ENCODE peak calls at places on chromosomes 2 and 18, in six cellular contexts. K is upper lobe of left lung, Q is GM12865, U is GM23338, H is ovary, V is IMR-90. F is an unnamed sample.

GRCh38 chr2:33314541-33314940 is 161.9 kb upstream of the RASGRP3 start:
- DNase-seq in K (no peak), Q (no peak), U (no peak), H (no peak), V (no peak), F (no peak)

GRCh38 chr2:212073360-212073759 is 465.2 kb downstream of the ERBB4 start:
- DNase-seq in K (no peak), Q (no peak), U (no peak), H (no peak), V (no peak), F (no peak)

GRCh38 chr2:191264647-191265079 is 19.5 kb downstream of the MYO1B start:
- DNase-seq in K (no peak), Q (no peak), U (no peak), H (no peak), V (peak; percentile 89), F (peak; percentile 48)

GRCh38 chr18:35376393-35376741 is 770 bp downstream of the ZNF396 start:
- DNase-seq in K (peak; percentile 58), Q (peak; percentile 32), U (peak; percentile 64), H (no peak), V (no peak), F (peak; percentile 31)

GRCh38 chr18:79525556-79526467 is 130.1 kb downstream of the NFATC1 start:
- DNase-seq in K (peak; percentile 27), Q (no peak), U (no peak), H (peak; percentile 81), V (no peak), F (peak; percentile 77)

GRCh38 chr2:231191896-231192872 is 6.2 kb upstream of the ARMC9 start:
- DNase-seq in K (peak; percentile 44), Q (peak; percentile 45), U (peak; percentile 93), H (peak; percentile 82), V (peak; percentile 83), F (peak; percentile 78)

GRCh38 chr2:42935692-42936631 is 143.6 kb upstream of the HAAO start:
- DNase-seq in K (no peak), Q (peak; percentile 23), U (no peak), H (peak; percentile 21), V (no peak), F (no peak)

GRCh38 chr2:207162319-207162718 is 3.4 kb downstream of the KLF7 start:
- DNase-seq in K (no peak), Q (no peak), U (no peak), H (no peak), V (no peak), F (no peak)

GRCh38 chr2:54671010-54671409 is 52.5 kb upstream of the EML6 start:
- DNase-seq in K (no peak), Q (no peak), U (no peak), H (no peak), V (no peak), F (no peak)

GRCh38 chr2:112959109-112959591 is 18.7 kb upstream of the IL36G start:
- DNase-seq in K (no peak), Q (no peak), U (peak; percentile 74), H (no peak), V (no peak), F (no peak)

GRCh38 chr2:97740590-97741182 is 27.3 kb downstream of the ZAP70 start:
- DNase-seq in K (peak; percentile 56), Q (peak; percentile 61), U (peak; percentile 88), H (no peak), V (peak; percentile 14), F (no peak)

GRCh38 chr2:237922641-237923361 is 44.0 kb upstream of the UBE2F start:
- DNase-seq in K (no peak), Q (no peak), U (no peak), H (no peak), V (no peak), F (no peak)

GRCh38 chr2:227106845-227107759 is 56.9 kb downstream of the COL4A4 start:
- DNase-seq in K (no peak), Q (peak; percentile 52), U (peak; percentile 90), H (peak; percentile 27), V (peak; percentile 71), F (no peak)

GRCh38 chr2:184452907-184453306 is 145.4 kb upstream of the ZNF804A start:
- DNase-seq in K (no peak), Q (peak; percentile 37), U (no peak), H (no peak), V (no peak), F (no peak)

GRCh38 chr2:135528006-135528405 is 3.0 kb downstream of the ZRANB3 start:
- DNase-seq in K (no peak), Q (no peak), U (no peak), H (no peak), V (no peak), F (no peak)

GRCh38 chr2:237457388-237457941 is 29.6 kb upstream of the MLPH start:
- DNase-seq in K (no peak), Q (no peak), U (no peak), H (no peak), V (no peak), F (no peak)

GRCh38 chr2:26633351-26633945 is 7.7 kb downstream of the CIB4 start:
- DNase-seq in K (no peak), Q (no peak), U (no peak), H (no peak), V (no peak), F (peak; percentile 29)

GRCh38 chr2:11829324-11829946 is 83.0 kb downstream of the LPIN1 start:
- DNase-seq in K (peak; percentile 70), Q (peak; percentile 83), U (peak; percentile 87), H (peak; percentile 73), V (peak; percentile 34), F (peak; percentile 72)

GRCh38 chr2:54099370-54099769 is 16.0 kb upstream of the ACYP2 start:
- DNase-seq in K (no peak), Q (no peak), U (no peak), H (no peak), V (no peak), F (no peak)

GRCh38 chr18:26405190-26405781 is 143.1 kb downstream of the KCTD1 start:
- DNase-seq in K (peak; percentile 26), Q (peak; percentile 74), U (peak; percentile 36), H (no peak), V (peak; percentile 53), F (peak; percentile 15)

GRCh38 chr2:233449921-233450853 is 95.9 kb downstream of the DGKD start:
- DNase-seq in K (no peak), Q (no peak), U (no peak), H (no peak), V (no peak), F (no peak)

GRCh38 chr2:72146357-72147302 is 1.0 kb downstream of the CYP26B1 start:
- DNase-seq in K (no peak), Q (no peak), U (peak; percentile 68), H (peak; percentile 18), V (no peak), F (peak; percentile 56)

GRCh38 chr2:212956665-212957064 is 194.7 kb downstream of the IKZF2 start:
- DNase-seq in K (no peak), Q (no peak), U (no peak), H (no peak), V (no peak), F (no peak)

GRCh38 chr18:75065251-75066000 is 143.5 kb downstream of the PTGR3 start:
- DNase-seq in K (no peak), Q (no peak), U (no peak), H (no peak), V (no peak), F (no peak)

GRCh38 chr18:9475643-9476580 is 599 bp downstream of the RALBP1 start:
- DNase-seq in K (peak; percentile 61), Q (peak; percentile 86), U (peak; percentile 20), H (no peak), V (peak; percentile 39), F (no peak)

GRCh38 chr2:217932661-217933325 is 70.0 kb downstream of the TNS1 start:
- DNase-seq in K (no peak), Q (no peak), U (peak; percentile 39), H (no peak), V (no peak), F (peak; percentile 70)
- H3K4me3 ChIP-seq in K (no peak overlapping the region), Q (no peak overlapping the region), U (no peak overlapping the region), H (no peak overlapping the region), V (no peak overlapping the region), F (peak overlapping the region; percentile 25)

GRCh38 chr18:57906852-57907251 is 103.7 kb upstream of the ATP8B1 start:
- DNase-seq in K (no peak), Q (no peak), U (peak; percentile 38), H (no peak), V (no peak), F (no peak)
- TF ChIP-seq CTCF in K (no peak), Q (no peak), U (peak; percentile 42), H (no peak), V (no peak), F (no peak)

DNA sequence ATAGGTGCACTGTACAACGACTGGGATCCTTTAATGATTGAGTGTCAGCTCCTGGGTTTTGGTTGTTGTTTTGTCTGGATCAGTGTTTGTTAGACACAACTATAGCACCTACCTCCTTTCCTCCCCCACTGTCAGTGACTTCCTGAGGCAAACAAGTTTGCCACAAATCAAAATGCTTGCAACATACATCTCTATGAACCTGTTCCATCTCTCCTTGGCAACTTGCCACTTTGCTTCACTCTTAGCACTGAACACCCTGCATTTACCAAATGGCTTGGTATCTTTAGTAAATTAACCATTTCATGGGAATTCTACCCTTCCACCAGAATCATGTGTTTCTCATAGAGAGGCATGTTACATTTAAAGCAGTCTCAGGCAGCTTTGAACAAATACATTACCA is 301.1 kb upstream of the TANK start:
- DNase-seq in K (no peak), Q (no peak), U (no peak), H (no peak), V (no peak), F (no peak)
- H3K4me3 ChIP-seq in K (no peak overlapping the region), Q (no peak overlapping the region), U (no peak overlapping the region), H (no peak overlapping the region), V (no peak overlapping the region), F (no peak overlapping the region)

DNA sequence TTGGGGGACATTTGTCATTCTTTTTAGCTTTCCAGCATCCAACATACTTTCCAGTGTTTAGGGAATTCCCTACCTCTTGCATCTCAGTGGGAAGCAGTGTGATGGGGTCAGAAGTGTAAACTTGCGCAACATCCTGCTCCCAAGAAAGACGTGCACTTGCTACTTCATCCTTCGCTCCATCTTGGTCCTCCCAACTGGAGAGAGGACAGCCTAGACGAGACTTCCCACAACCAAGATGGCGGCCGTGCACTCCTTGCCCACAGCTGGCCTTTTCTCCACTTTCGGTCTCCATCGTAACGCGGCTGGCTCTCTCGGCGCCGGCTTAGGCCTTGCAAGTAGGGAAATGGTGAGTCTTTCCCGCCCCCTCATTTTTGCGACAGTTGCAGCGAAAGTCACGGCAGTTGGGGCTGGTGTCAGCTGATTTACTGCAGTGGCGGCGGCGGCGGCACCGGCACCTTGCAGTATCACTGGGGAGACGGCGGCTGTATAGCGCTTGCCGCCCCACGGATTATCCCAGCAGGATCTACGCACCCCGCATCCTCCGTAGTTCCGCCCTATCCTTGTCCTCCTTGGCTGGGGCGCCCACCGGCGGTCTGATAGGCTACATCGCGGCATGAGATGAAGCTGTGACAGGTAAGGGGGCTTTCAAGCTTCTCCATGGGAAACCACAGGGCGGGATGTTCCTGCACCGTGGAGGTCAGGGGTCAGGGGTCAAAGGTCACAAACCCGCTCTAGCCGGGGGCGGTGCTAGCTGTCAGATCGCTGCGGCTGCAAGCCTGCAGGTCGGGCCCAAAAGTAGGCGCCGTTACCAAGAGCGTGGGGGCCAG is at the start of gene WDR7:
- DNase-seq in K (peak; percentile 98), Q (peak; percentile 98), U (peak; percentile 99), H (peak; percentile 94), V (peak; percentile 98), F (peak; percentile 98)
- TF ChIP-seq CTCF in K (no peak), Q (no peak), U (no peak), H (no peak), V (no peak), F (no peak)

GRCh38 chr2:69830045-69830905 is 815 bp downstream of the GMCL1 start:
- DNase-seq in K (peak; percentile 63), Q (peak; percentile 55), U (peak; percentile 66), H (no peak), V (no peak), F (peak; percentile 20)
- H3K4me3 ChIP-seq in K (peak overlapping the region; percentile 98), Q (peak overlapping the region; percentile 85), U (peak overlapping the region; percentile 66), H (peak overlapping the region; percentile 84), V (peak overlapping the region; percentile 58), F (peak overlapping the region; percentile 79)

GRCh38 chr18:76686737-76687231 is 135.6 kb upstream of the ZNF236 start:
- DNase-seq in K (peak; percentile 53), Q (peak; percentile 48), U (peak; percentile 76), H (peak; percentile 67), V (peak; percentile 57), F (no peak)
- TF ChIP-seq CTCF in K (peak; percentile 38), Q (peak; percentile 53), U (peak; percentile 66), H (peak; percentile 72), V (peak; percentile 73), F (peak; percentile 59)